ENCODE peak calls at places on chromosomes 5 and 9, in ten cellular contexts. B is HFFc6; I is psoas muscle; Q is NCI-H526 treated with DMSO at 0.1 percent for 48 hours; K is tibial artery; V is KG1; C is NAMALWA; Y is T-cell; N is MCF 10A; T is central memory CD4-positive, alpha-beta T cell. H is an unnamed sample.

GRCh38 chr9:117074337-117074662 is 340.6 kb downstream of the ASTN2 start:
- DNase-seq in B (no peak), I (no peak), Q (no peak), K (no peak), V (no peak), C (no peak), Y (no peak), N (no peak), T (no peak), H (no peak)

GRCh38 chr9:85900504-85901201 is 40.3 kb upstream of the NAA35 start:
- DNase-seq in B (peak), I (no peak), Q (no peak), K (no peak), V (peak), C (peak), Y (peak), N (peak), T (peak), H (no peak)

GRCh38 chr5:141758316-141758965 is 76.4 kb upstream of the ARAP3 start:
- DNase-seq in B (no peak), I (no peak), Q (peak), K (no peak), V (no peak), C (no peak), Y (no peak), N (no peak), T (no peak), H (no peak)

GRCh38 chr5:90628492-90628891 is 69.9 kb downstream of the ADGRV1 start:
- DNase-seq in B (no peak), I (no peak), Q (no peak), K (no peak), V (no peak), C (no peak), Y (no peak), N (no peak), T (no peak), H (no peak)

GRCh38 chr5:169567079-169567478 is 16.5 kb upstream of the SPDL1 start:
- DNase-seq in B (no peak), I (no peak), Q (no peak), K (no peak), V (no peak), C (no peak), Y (no peak), N (peak), T (no peak), H (no peak)

GRCh38 chr5:23112237-23112636 is 259.1 kb upstream of the CDH12 start:
- DNase-seq in B (no peak), I (no peak), Q (no peak), K (no peak), V (no peak), C (no peak), Y (no peak), N (no peak), T (no peak), H (no peak)

GRCh38 chr9:89305868-89306267 is 5.1 kb upstream of the CKS2 start:
- DNase-seq in B (no peak), I (no peak), Q (no peak), K (no peak), V (no peak), C (peak), Y (no peak), N (no peak), T (no peak), H (no peak)

GRCh38 chr9:34732886-34733285 is 22.9 kb upstream of the CCL21 start:
- DNase-seq in B (no peak), I (no peak), Q (no peak), K (no peak), V (no peak), C (no peak), Y (no peak), N (no peak), T (no peak), H (no peak)

GRCh38 chr5:38926121-38926520 is 80.3 kb downstream of the OSMR start:
- DNase-seq in B (peak), I (no peak), Q (no peak), K (no peak), V (no peak), C (no peak), Y (no peak), N (no peak), T (no peak), H (no peak)

GRCh38 chr5:171520300-171521170 is 101.1 kb downstream of the FGF18 start:
- DNase-seq in B (no peak), I (peak), Q (no peak), K (no peak), V (no peak), C (no peak), Y (no peak), N (peak), T (no peak), H (peak)

GRCh38 chr5:147482426-147483196 is 27.3 kb downstream of the DPYSL3 start:
- DNase-seq in B (no peak), I (no peak), Q (no peak), K (no peak), V (no peak), C (no peak), Y (no peak), N (no peak), T (no peak), H (no peak)

GRCh38 chr9:34623386-34624235 is 3.3 kb upstream of the DCTN3 start:
- DNase-seq in B (no peak), I (no peak), Q (no peak), K (no peak), V (no peak), C (no peak), Y (no peak), N (no peak), T (no peak), H (no peak)

GRCh38 chr5:149545327-149545726 is 5.9 kb downstream of the CSNK1A1 start:
- DNase-seq in B (no peak), I (no peak), Q (no peak), K (no peak), V (no peak), C (no peak), Y (no peak), N (no peak), T (no peak), H (no peak)

GRCh38 chr9:98326402-98327248 is 71.2 kb upstream of the TBC1D2 start:
- DNase-seq in B (no peak), I (no peak), Q (no peak), K (no peak), V (no peak), C (peak), Y (no peak), N (peak), T (no peak), H (no peak)

GRCh38 chr9:77454668-77455067 is 193.5 kb downstream of the GNA14 start:
- DNase-seq in B (peak), I (no peak), Q (no peak), K (no peak), V (no peak), C (no peak), Y (no peak), N (no peak), T (no peak), H (no peak)

GRCh38 chr5:81852277-81853004 is 101.5 kb upstream of the SSBP2 start:
- DNase-seq in B (no peak), I (peak), Q (peak), K (no peak), V (peak), C (peak), Y (no peak), N (no peak), T (peak), H (peak)

GRCh38 chr5:119367502-119368237 is 11.9 kb downstream of the TNFAIP8 start:
- DNase-seq in B (peak), I (no peak), Q (no peak), K (no peak), V (no peak), C (peak), Y (no peak), N (peak), T (no peak), H (no peak)

GRCh38 chr5:171797563-171797962 is 11.9 kb downstream of the SMIM23 start:
- DNase-seq in B (no peak), I (no peak), Q (no peak), K (no peak), V (no peak), C (no peak), Y (no peak), N (no peak), T (no peak), H (no peak)

GRCh38 chr9:136791466-136792276 is 527 bp downstream of the TMEM141 start:
- DNase-seq in B (no peak), I (peak), Q (peak), K (peak), V (peak), C (peak), Y (peak), N (peak), T (peak), H (peak)

GRCh38 chr5:173451031-173451430 is 122.8 kb upstream of the STC2 start:
- DNase-seq in B (no peak), I (no peak), Q (no peak), K (no peak), V (no peak), C (peak), Y (no peak), N (peak), T (no peak), H (peak)

GRCh38 chr5:117454716-117455212 is 880.1 kb upstream of the SEMA6A start:
- DNase-seq in B (no peak), I (peak), Q (peak), K (peak), V (no peak), C (peak), Y (peak), N (peak), T (peak), H (peak)

GRCh38 chr5:31408814-31409213 is 123.1 kb downstream of the DROSHA start:
- DNase-seq in B (peak), I (no peak), Q (no peak), K (no peak), V (no peak), C (no peak), Y (no peak), N (peak), T (no peak), H (no peak)

GRCh38 chr5:5139358-5140050 is 626 bp upstream of the ADAMTS16 start:
- DNase-seq in B (no peak), I (no peak), Q (peak), K (no peak), V (no peak), C (no peak), Y (no peak), N (no peak), T (no peak), H (no peak)

GRCh38 chr9:105205787-105206511 is 38.5 kb upstream of the SLC44A1 start:
- DNase-seq in B (peak), I (peak), Q (no peak), K (peak), V (no peak), C (no peak), Y (no peak), N (peak), T (no peak), H (peak)

GRCh38 chr5:76104027-76104426 is 20.8 kb downstream of the SV2C start:
- DNase-seq in B (no peak), I (no peak), Q (no peak), K (no peak), V (peak), C (peak), Y (no peak), N (peak), T (no peak), H (peak)

GRCh38 chr5:150763023-150763793 is 4.4 kb upstream of the DCTN4 start:
- DNase-seq in B (peak), I (peak), Q (no peak), K (peak), V (peak), C (no peak), Y (no peak), N (peak), T (no peak), H (peak)

GRCh38 chr5:68246802-68247201 is 31.2 kb downstream of the PIK3R1 start:
- DNase-seq in B (no peak), I (no peak), Q (no peak), K (no peak), V (no peak), C (no peak), Y (no peak), N (no peak), T (no peak), H (no peak)

GRCh38 chr5:1852324-1852947 is 30.3 kb downstream of the IRX4 start:
- DNase-seq in B (no peak), I (peak), Q (no peak), K (no peak), V (no peak), C (no peak), Y (no peak), N (no peak), T (no peak), H (no peak)

GRCh38 chr5:56080375-56081052 is 85.8 kb upstream of the IL6ST start:
- DNase-seq in B (no peak), I (no peak), Q (no peak), K (no peak), V (no peak), C (no peak), Y (no peak), N (no peak), T (no peak), H (no peak)

GRCh38 chr5:71740015-71740753 is 21.1 kb downstream of the CARTPT start:
- DNase-seq in B (no peak), I (no peak), Q (no peak), K (no peak), V (no peak), C (no peak), Y (no peak), N (no peak), T (no peak), H (no peak)

GRCh38 chr9:92971121-92971520 is 23.8 kb downstream of the FGD3 start:
- DNase-seq in B (no peak), I (no peak), Q (no peak), K (peak), V (no peak), C (no peak), Y (no peak), N (no peak), T (no peak), H (no peak)

GRCh38 chr9:123225374-123225813 is 43.0 kb downstream of the STRBP start:
- DNase-seq in B (peak), I (no peak), Q (no peak), K (no peak), V (no peak), C (peak), Y (peak), N (peak), T (peak), H (no peak)

GRCh38 chr5:147418613-147419012 is 91.3 kb downstream of the DPYSL3 start:
- DNase-seq in B (no peak), I (no peak), Q (no peak), K (no peak), V (no peak), C (no peak), Y (no peak), N (no peak), T (no peak), H (no peak)

GRCh38 chr9:105667867-105668266 is 5.6 kb downstream of the TAL2 start:
- DNase-seq in B (no peak), I (no peak), Q (no peak), K (no peak), V (no peak), C (no peak), Y (no peak), N (no peak), T (no peak), H (no peak)

GRCh38 chr5:14156611-14157493 is 13.7 kb downstream of the TRIO start:
- DNase-seq in B (peak), I (no peak), Q (peak), K (no peak), V (no peak), C (peak), Y (no peak), N (peak), T (no peak), H (no peak)

GRCh38 chr5:129917224-129917623 is 13.0 kb downstream of the CHSY3 start:
- DNase-seq in B (no peak), I (no peak), Q (no peak), K (no peak), V (no peak), C (no peak), Y (no peak), N (peak), T (no peak), H (no peak)

GRCh38 chr9:87606921-87607521 is 109.4 kb downstream of the DAPK1 start:
- DNase-seq in B (peak), I (no peak), Q (no peak), K (no peak), V (no peak), C (no peak), Y (no peak), N (peak), T (no peak), H (no peak)

GRCh38 chr5:57041570-57041969 is 89.6 kb upstream of the MIER3 start:
- DNase-seq in B (no peak), I (no peak), Q (no peak), K (no peak), V (no peak), C (no peak), Y (no peak), N (no peak), T (no peak), H (no peak)

GRCh38 chr5:84433461-84433860 is 48.8 kb upstream of the EDIL3 start:
- DNase-seq in B (no peak), I (no peak), Q (no peak), K (no peak), V (no peak), C (no peak), Y (no peak), N (no peak), T (no peak), H (no peak)